ENCODE peak calls at places on chromosomes 4 and X, in four cellular contexts. E is CD4-positive, CD25-positive, alpha-beta regulatory T cell; V is esophagus squamous epithelium; I is CD4-positive, alpha-beta memory T cell. G is an unnamed sample. For H3K4me1, the result is how much of the 10 kb centered on the place peaks cover.

GRCh38 chrX:74119016-74119910 is 184.7 kb upstream of the ZCCHC13 start:
- DNase-seq in E (no peak), V (no peak), I (no peak), G (no peak)

GRCh38 chrX:42978655-42979379 is 200.9 kb upstream of the PPP1R2C start:
- DNase-seq in E (no peak), V (no peak), I (no peak), G (no peak)

GRCh38 chrX:25941087-25941486 is 197.1 kb upstream of the MAGEB18 start:
- DNase-seq in I (no peak), V (no peak), E (no peak), G (no peak)

GRCh38 chrX:20254712-20255299 is 11.9 kb downstream of the RPS6KA3 start:
- DNase-seq in E (no peak), V (no peak), I (no peak), G (no peak)

GRCh38 chr4:55549888-55550287 is 3.2 kb upstream of the CLOCK start:
- DNase-seq in V (no peak), I (no peak), E (no peak), G (no peak)

GRCh38 chr4:33381806-33382205 is 2661.6 kb downstream of the PCDH7 start:
- DNase-seq in I (no peak), V (no peak), E (no peak), G (no peak)

GRCh38 chr4:140427919-140428471 is 547 bp upstream of the CLGN start:
- DNase-seq in I (no peak), E (no peak), V (no peak), G (no peak)

GRCh38 chr4:155371432-155372043 is 5.2 kb downstream of the MAP9 start:
- DNase-seq in E (peak), I (peak), V (no peak), G (no peak)

GRCh38 chr4:125801924-125802323 is 487.2 kb downstream of the FAT4 start:
- DNase-seq in E (no peak), I (no peak), V (no peak), G (no peak)

GRCh38 chr4:7217453-7218310 is 25.3 kb downstream of the SORCS2 start:
- DNase-seq in I (no peak), E (no peak), V (no peak), G (no peak)

GRCh38 chrX:49041683-49042529 is 1.3 kb downstream of the TFE3 start:
- DNase-seq in V (no peak), I (no peak), E (peak), G (peak)

GRCh38 chr4:12186526-12186925 is 757.8 kb upstream of the HS3ST1 start:
- DNase-seq in E (no peak), I (no peak), V (no peak), G (no peak)

GRCh38 chrX:155612312-155613224 is at the start of gene TMLHE:
- DNase-seq in I (peak), V (no peak), E (peak), G (peak)

GRCh38 chrX:51035746-51036145 is 125.2 kb downstream of the BMP15 start:
- DNase-seq in E (no peak), I (no peak), V (no peak), G (no peak)

GRCh38 chr4:123260429-123261052 is 136.1 kb upstream of the SPRY1 start:
- DNase-seq in V (no peak), I (no peak), E (no peak), G (no peak)

GRCh38 chr4:169121920-169122319 is 111.9 kb upstream of the CBR4 start:
- DNase-seq in E (no peak), V (no peak), I (no peak), G (no peak)

DNA sequence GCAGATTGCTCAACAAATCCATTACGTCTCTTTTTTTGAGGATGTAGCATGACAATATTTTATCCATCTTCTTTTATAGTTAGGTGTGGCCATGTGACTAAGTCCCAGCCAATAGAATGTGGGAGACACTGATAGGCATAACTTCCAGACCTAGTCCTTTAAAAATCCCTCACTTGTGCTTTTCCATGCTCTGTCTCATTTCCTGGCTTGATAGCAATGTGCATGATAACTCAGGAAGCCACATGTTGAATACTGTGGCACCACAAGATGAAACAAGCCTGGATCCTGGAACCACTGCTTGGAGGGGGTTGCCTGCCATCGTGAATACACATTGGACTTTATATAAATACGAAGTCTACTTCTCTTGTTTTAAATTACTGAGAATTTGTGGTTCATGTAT is 184.0 kb upstream of the NEIL3 start:
- DNase-seq in I (no peak), E (no peak), V (no peak), G (no peak)
- H3K4me1 ChIP-seq in I (under half), E (under half), V (under half), G (under half)

GRCh38 chrX:121496966-121497365 is 449.6 kb downstream of the GLUD2 start:
- DNase-seq in E (no peak), I (no peak), V (no peak), G (no peak)
- H3K4me1 ChIP-seq in E (under half), I (under half), V (under half), G (under half)

DNA sequence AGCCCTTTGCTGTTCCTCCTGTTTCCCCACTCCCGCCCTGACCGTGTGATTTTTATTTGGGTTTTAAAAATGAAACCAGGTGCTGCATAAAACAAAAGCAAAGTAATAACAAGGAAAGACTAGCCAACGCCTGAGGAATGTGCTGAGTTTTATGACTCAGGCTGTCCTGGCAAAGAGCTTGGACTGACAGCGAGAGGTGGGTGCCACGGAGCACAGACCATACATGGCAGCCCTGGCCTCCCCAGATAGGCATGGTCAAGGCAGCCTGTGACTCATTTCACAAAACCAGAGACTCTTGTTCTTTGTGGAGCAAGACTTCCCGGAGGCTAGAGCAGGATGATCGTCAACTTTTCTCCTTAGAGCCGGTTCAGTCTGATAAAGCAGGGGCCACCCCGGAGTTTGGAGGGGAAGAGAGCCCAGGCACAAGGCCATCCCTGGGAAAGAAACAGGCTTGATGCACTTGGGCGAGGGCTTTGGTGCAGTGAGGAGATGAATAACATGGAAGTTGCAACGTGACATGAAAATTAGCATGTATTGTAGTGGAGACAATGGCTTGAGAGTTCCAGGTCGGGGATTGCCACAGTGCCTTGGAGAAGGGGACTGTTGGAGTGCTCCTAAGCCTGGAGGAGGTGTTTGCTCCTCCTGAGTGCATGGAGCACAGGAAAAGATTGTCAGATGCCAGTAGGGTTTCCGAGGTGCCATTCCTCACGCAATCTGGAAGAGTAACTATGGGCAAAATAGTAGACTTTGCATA is 54.8 kb downstream of the C4orf51 start:
- DNase-seq in V (no peak), E (no peak), I (no peak), G (no peak)
- H3K4me1 ChIP-seq in V (half or more), E (under half), I (under half), G (under half)

DNA sequence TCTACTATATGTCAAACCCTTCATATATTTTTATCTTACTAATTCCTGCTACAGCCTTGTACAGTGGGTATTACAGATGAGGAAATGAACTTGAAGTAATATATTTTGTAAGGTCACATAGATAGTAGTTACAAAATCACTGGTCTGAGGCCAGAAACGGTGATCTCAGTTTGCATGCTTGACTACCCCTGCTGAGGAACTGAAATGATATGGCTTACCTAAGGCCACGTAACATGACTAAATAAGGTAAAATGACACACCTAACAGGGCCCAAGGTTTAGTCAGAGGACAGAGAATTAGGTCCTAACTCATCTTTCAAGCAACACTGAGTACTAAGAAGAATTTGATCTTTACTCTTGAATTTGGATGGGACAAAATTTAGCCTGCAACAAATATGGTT is 1.5 kb upstream of the COMMD8 start:
- DNase-seq in E (no peak), V (no peak), I (no peak), G (no peak)
- H3K4me1 ChIP-seq in E (under half), V (under half), I (under half), G (under half)

DNA sequence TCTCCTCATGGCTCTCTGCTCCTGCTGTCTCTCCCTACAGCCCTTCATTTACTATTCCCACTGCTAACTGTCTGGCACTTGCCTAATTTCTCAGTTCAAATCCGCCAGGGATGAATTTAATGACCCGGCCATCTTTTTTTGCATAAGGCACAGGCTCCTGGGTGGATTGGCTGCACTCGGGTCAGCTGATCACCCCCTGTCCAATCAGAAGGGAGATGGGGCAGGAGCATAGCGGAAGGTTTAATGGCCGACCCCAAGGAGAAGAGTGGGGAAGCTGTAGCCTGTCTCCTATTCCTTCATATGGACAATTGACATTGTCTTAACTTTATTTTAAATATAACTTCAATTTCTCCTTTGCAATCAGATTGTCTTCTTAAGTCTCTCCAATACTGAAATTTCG is 55.4 kb downstream of the SMIM20 start:
- DNase-seq in E (no peak), V (no peak), I (no peak), G (no peak)
- H3K4me1 ChIP-seq in E (under half), V (under half), I (under half), G (under half)

GRCh38 chr4:41141910-41142309 is 72.4 kb downstream of the APBB2 start:
- DNase-seq in I (no peak), E (no peak), V (no peak), G (no peak)
- H3K4me1 ChIP-seq in I (under half), E (under half), V (half or more), G (under half)

DNA sequence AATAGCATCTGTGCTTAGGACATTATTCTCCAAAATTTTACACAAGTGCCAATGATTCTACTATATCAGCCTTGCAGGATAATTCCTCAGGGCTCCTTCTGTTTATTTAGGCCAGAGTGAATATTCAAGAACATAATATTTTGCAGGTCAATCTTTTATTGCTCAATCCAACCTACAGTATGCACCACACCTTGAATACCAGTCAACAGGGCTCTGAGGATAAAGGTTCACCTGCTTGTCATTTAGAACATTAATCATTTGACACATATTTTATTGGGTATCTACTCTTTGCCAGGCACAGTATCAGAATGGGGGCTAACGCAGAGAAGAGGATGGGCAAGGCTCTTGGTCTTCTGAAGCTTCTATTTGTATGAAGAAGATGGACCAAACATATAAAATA is 66.2 kb upstream of the SHISA3 start:
- DNase-seq in I (no peak), E (no peak), V (no peak), G (no peak)
- H3K4me1 ChIP-seq in I (under half), E (under half), V (under half), G (under half)

GRCh38 chrX:40085714-40086113 is 12.0 kb downstream of the BCOR start:
- DNase-seq in E (no peak), V (no peak), I (no peak), G (no peak)
- H3K4me1 ChIP-seq in E (half or more), V (half or more), I (half or more), G (under half)

GRCh38 chr4:95610170-95610569 is 61.4 kb upstream of the UNC5C start:
- DNase-seq in I (no peak), E (no peak), V (no peak), G (no peak)
- H3K4me1 ChIP-seq in I (under half), E (under half), V (under half), G (under half)

GRCh38 chr4:48131736-48132135 is 2.3 kb downstream of the TXK start:
- DNase-seq in I (no peak), E (no peak), V (no peak), G (no peak)

GRCh38 chr4:48127231-48127881 is 6.7 kb downstream of the TXK start:
- DNase-seq in E (no peak), V (no peak), I (no peak), G (no peak)

GRCh38 chr4:48130100-48130499 is 4.0 kb downstream of the TXK start:
- DNase-seq in E (no peak), V (no peak), I (no peak), G (no peak)

GRCh38 chr4:48127882-48128394 is 6.1 kb downstream of the TXK start:
- DNase-seq in E (peak), V (peak), I (peak), G (peak)

DNA sequence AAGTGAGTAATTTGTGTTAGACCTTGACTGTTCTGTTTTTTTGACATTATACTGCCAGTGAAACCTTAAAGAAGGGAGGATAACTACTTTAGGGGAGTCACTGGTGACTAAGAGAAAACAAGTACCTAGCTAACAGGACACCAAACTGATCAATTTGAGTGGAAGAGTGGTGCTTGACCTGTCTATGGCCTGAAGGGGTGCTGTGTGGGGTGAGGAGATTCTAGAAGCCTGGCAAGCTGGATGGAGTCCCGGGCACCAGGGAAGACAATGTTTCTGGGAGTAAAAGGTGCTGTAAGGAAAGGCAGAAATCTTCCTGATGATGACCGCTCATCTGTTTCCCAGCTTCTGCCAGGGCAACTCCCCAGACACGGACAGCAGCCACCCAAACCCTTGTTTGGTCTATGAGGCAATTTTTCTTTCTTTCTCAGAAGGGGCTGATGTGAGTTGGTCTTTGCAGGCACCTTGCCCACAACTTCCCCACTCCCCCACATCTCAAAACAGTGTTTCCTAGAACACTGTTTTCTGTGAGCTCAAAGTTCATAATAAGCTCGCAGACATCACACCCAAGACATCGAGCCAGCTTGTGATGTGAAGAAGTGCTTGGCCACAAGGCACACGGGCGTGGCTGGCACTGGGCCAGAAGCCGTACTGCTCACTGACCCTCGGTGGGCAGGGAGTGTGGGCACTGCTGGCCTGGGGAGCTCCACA is 4.6 kb downstream of the TXK start:
- DNase-seq in V (no peak), I (no peak), E (no peak), G (no peak)
- H3K4me1 ChIP-seq in V (under half), I (half or more), E (half or more), G (under half)